ENCODE peak calls at places on chromosomes 2 and 18, in ten cellular contexts. P is iPS-NIHi11, O is PC-3, A is stomach, Z is NCI-H774, S is H54, H is HFF-Myc, U is AG09319, I is EL, Q is NCI-H524. C is an unnamed sample.

GRCh38 chr2:7450188-7451156 is 533.3 kb downstream of the RNF144A start:
- DNase-seq in P (no peak), Z (no peak), U (no peak), H (no peak), A (no peak), S (no peak), O (no peak), Q (no peak), I (no peak), C (no peak)

GRCh38 chr2:937530-937929 is 13.1 kb upstream of the SNTG2 start:
- DNase-seq in Z (no peak), P (no peak), Q (no peak), U (no peak), I (peak; percentile 73), S (no peak), H (no peak), O (no peak), A (no peak), C (no peak)

GRCh38 chr18:48975221-48975816 is 24.6 kb upstream of the SMAD7 start:
- DNase-seq in Q (peak; percentile 33), P (peak; percentile 60), I (no peak), Z (no peak), S (no peak), O (no peak), U (no peak), A (no peak), H (no peak), C (no peak)

GRCh38 chr2:133434962-133435668 is 133.1 kb downstream of the NCKAP5 start:
- DNase-seq in A (no peak), S (peak; percentile 9), P (no peak), U (peak; percentile 14), H (peak; percentile 9), Z (peak; percentile 70), I (peak; percentile 64), O (peak; percentile 65), Q (peak; percentile 98), C (no peak)

GRCh38 chr18:8162797-8163196 is 446.4 kb upstream of the RAB12 start:
- DNase-seq in I (no peak), O (peak; percentile 61), U (no peak), Z (peak; percentile 37), S (no peak), Q (no peak), H (no peak), A (no peak), P (no peak), C (no peak)

GRCh38 chr2:10076988-10077527 is 3.2 kb downstream of the CYS1 start:
- DNase-seq in I (no peak), O (no peak), Z (no peak), A (no peak), P (no peak), S (no peak), H (no peak), Q (no peak), U (no peak), C (no peak)

GRCh38 chr18:512957-513356 is 12.5 kb upstream of the COLEC12 start:
- DNase-seq in Z (no peak), P (no peak), U (no peak), A (no peak), H (no peak), O (no peak), S (no peak), I (no peak), Q (no peak), C (no peak)

GRCh38 chr2:147374410-147374811 is 470.4 kb upstream of the ACVR2A start:
- DNase-seq in H (no peak), Z (no peak), I (no peak), U (no peak), A (no peak), S (no peak), P (no peak), Q (no peak), O (no peak), C (no peak)

GRCh38 chr2:148974126-148974525 is 64.4 kb upstream of the LYPD6B start:
- DNase-seq in Q (no peak), U (no peak), A (no peak), I (no peak), H (no peak), Z (no peak), P (no peak), S (no peak), O (no peak), C (no peak)

GRCh38 chr2:237412646-237413292 is 1.2 kb downstream of the COL6A3 start:
- DNase-seq in A (no peak), U (no peak), Z (no peak), S (no peak), O (no peak), I (peak; percentile 35), Q (no peak), P (no peak), H (no peak), C (no peak)

GRCh38 chr18:41642756-41643155 is 312.3 kb upstream of the PIK3C3 start:
- DNase-seq in Z (no peak), O (peak; percentile 62), A (no peak), S (no peak), I (peak; percentile 14), Q (no peak), P (no peak), H (no peak), U (no peak), C (no peak)

GRCh38 chr2:138829326-138829725 is 49.1 kb upstream of the NXPH2 start:
- DNase-seq in S (no peak), U (no peak), H (no peak), A (no peak), Q (peak; percentile 78), I (peak; percentile 8), Z (no peak), P (peak; percentile 60), O (peak; percentile 78), C (no peak)

GRCh38 chr2:74471332-74472065 is 981 bp downstream of the MRPL53 start:
- DNase-seq in A (no peak), O (no peak), I (no peak), P (no peak), U (no peak), H (no peak), Z (no peak), S (no peak), Q (no peak), C (no peak)

GRCh38 chr2:238139141-238139840 is 823 bp downstream of the KLHL30 start:
- DNase-seq in S (no peak), P (peak; percentile 83), H (no peak), U (no peak), O (no peak), Q (no peak), Z (no peak), I (no peak), A (no peak), C (no peak)

GRCh38 chr2:240198226-240198625 is 57.8 kb upstream of the OTOS start:
- DNase-seq in U (no peak), O (no peak), H (no peak), P (no peak), S (no peak), I (no peak), Q (no peak), A (peak; percentile 17), Z (no peak), C (no peak)

GRCh38 chr2:220224711-220225519 is 597.5 kb downstream of the SLC4A3 start:
- DNase-seq in O (peak; percentile 97), I (peak; percentile 97), A (no peak), Z (no peak), Q (no peak), H (no peak), U (peak; percentile 83), S (no peak), P (no peak), C (peak; percentile 94)

GRCh38 chr2:43146083-43146482 is 80.3 kb downstream of the ZFP36L2 start:
- DNase-seq in U (no peak), P (no peak), Z (no peak), S (no peak), A (no peak), Q (no peak), O (no peak), H (no peak), I (no peak), C (no peak)

GRCh38 chr18:61898576-61899205 is 5.9 kb upstream of the RNF152 start:
- DNase-seq in H (no peak), U (no peak), S (no peak), P (no peak), O (peak; percentile 37), A (no peak), I (peak; percentile 55), Q (peak; percentile 90), Z (no peak), C (no peak)

GRCh38 chr2:3204451-3204850 is 173.2 kb downstream of the EIPR1 start:
- DNase-seq in A (no peak), H (no peak), S (no peak), U (no peak), Z (no peak), I (no peak), O (no peak), Q (no peak), P (no peak), C (no peak)

GRCh38 chr2:39124770-39125075 is 3.9 kb upstream of the SOS1 start:
- DNase-seq in Q (no peak), S (no peak), H (no peak), A (no peak), P (no peak), U (no peak), Z (no peak), O (no peak), I (no peak), C (no peak)

GRCh38 chr2:33475381-33476099 is 909 bp upstream of the RASGRP3 start:
- DNase-seq in O (peak; percentile 80), P (peak; percentile 74), I (peak; percentile 86), Z (peak; percentile 32), Q (peak; percentile 74), U (peak; percentile 56), A (peak; percentile 78), H (peak; percentile 81), S (peak; percentile 54), C (peak; percentile 29)

GRCh38 chr2:145185696-145186095 is 665.8 kb upstream of the ZEB2 start:
- DNase-seq in S (no peak), I (peak; percentile 74), U (no peak), Z (no peak), P (no peak), Q (no peak), A (no peak), O (peak; percentile 12), H (peak; percentile 2), C (peak; percentile 37)

GRCh38 chr2:233422050-233422639 is 67.9 kb downstream of the DGKD start:
- DNase-seq in P (peak; percentile 61), U (no peak), A (peak; percentile 93), S (no peak), H (no peak), I (no peak), O (peak; percentile 93), Z (no peak), Q (no peak), C (no peak)

GRCh38 chr2:100822587-100823248 is 2.8 kb downstream of the NPAS2 start:
- DNase-seq in Q (no peak), P (no peak), I (peak; percentile 43), S (no peak), O (peak; percentile 55), U (no peak), H (no peak), Z (no peak), A (no peak), C (no peak)

GRCh38 chr2:186592137-186592875 is 2.5 kb downstream of the ITGAV start:
- DNase-seq in Q (no peak), S (no peak), Z (no peak), A (no peak), I (no peak), U (no peak), O (no peak), H (no peak), P (no peak), C (no peak)

GRCh38 chr2:221588306-221588985 is 16.3 kb upstream of the EPHA4 start:
- DNase-seq in A (no peak), S (no peak), Z (no peak), O (no peak), Q (no peak), H (no peak), I (no peak), P (no peak), U (no peak), C (no peak)

GRCh38 chr2:190069936-190070696 is 7.6 kb upstream of the MSTN start:
- DNase-seq in H (peak; percentile 40), U (peak; percentile 52), A (peak; percentile 68), O (peak; percentile 82), S (no peak), Z (no peak), I (peak; percentile 74), P (peak; percentile 17), Q (peak; percentile 51), C (peak; percentile 37)

GRCh38 chr2:28895189-28895893 is 874 bp downstream of the WDR43 start:
- DNase-seq in Z (no peak), I (peak; percentile 42), O (peak; percentile 69), H (no peak), A (no peak), S (peak; percentile 16), P (peak; percentile 15), Q (peak; percentile 31), U (no peak), C (no peak)

C was measured in BJ.